ENCODE peak calls at places on chromosomes 13 and 19, in nine cellular contexts. U is ovary, M is testis, B is endothelial cell of umbilical vein, T is tibial nerve, E is A549, O is transverse colon, G is IMR-90, H is vagina. P is an unnamed sample. For H3K9me3, the result is how much of the 10 kb centered on the place peaks cover.

GRCh38 chr13:98487016-98487415 is 89.9 kb downstream of the STK24 start:
- DNase-seq in B (no peak), O (no peak), H (no peak), T (no peak), U (no peak), M (no peak), G (peak), E (no peak), P (no peak)

GRCh38 chr13:110652231-110652730 is 36.9 kb downstream of the NAXD start:
- DNase-seq in G (no peak), H (no peak), B (no peak), M (no peak), E (no peak), T (no peak), U (no peak), O (no peak), P (no peak)

GRCh38 chr13:79870123-79870522 is 389.2 kb downstream of the NDFIP2 start:
- DNase-seq in B (peak), G (peak), M (no peak), E (no peak), U (no peak), H (no peak), O (no peak), T (no peak), P (no peak)

GRCh38 chr13:31627097-31627496 is 112.2 kb upstream of the RXFP2 start:
- DNase-seq in B (no peak), T (no peak), M (no peak), U (no peak), G (peak), E (no peak), O (no peak), H (no peak), P (no peak)

GRCh38 chr13:90099847-90100246 is 1247.6 kb upstream of the MIR17HG start:
- DNase-seq in H (no peak), U (no peak), T (no peak), E (no peak), G (no peak), M (no peak), B (no peak), O (no peak), P (no peak)

GRCh38 chr19:28829762-28830161 is 383.2 kb downstream of the UQCRFS1 start:
- DNase-seq in B (no peak), G (no peak), O (no peak), U (no peak), M (no peak), E (no peak), T (no peak), H (no peak), P (no peak)

GRCh38 chr13:98190889-98191444 is 13.9 kb upstream of the RNF113B start:
- DNase-seq in G (no peak), M (no peak), B (no peak), E (no peak), O (no peak), H (no peak), T (no peak), U (no peak), P (no peak)

GRCh38 chr13:110565296-110565695 is 3.8 kb upstream of the RAB20 start:
- DNase-seq in U (no peak), G (no peak), B (no peak), H (no peak), E (no peak), O (no peak), T (no peak), M (no peak), P (peak)

GRCh38 chr19:46859637-46860124 is 1.1 kb upstream of the ARHGAP35 start:
- DNase-seq in U (peak), B (no peak), T (peak), M (peak), G (peak), E (peak), O (peak), H (no peak), P (peak)

GRCh38 chr13:113548778-113549621 is 35.6 kb upstream of the TFDP1 start:
- DNase-seq in B (no peak), M (peak), G (no peak), U (no peak), H (no peak), E (no peak), O (peak), T (no peak), P (no peak)

GRCh38 chr13:90197722-90198121 is 1149.8 kb upstream of the MIR17HG start:
- DNase-seq in T (no peak), G (no peak), O (no peak), H (no peak), E (no peak), M (no peak), U (no peak), B (no peak), P (no peak)

GRCh38 chr13:41085961-41086360 is 24.7 kb downstream of the WBP4 start:
- DNase-seq in B (no peak), H (no peak), G (no peak), U (no peak), T (no peak), O (no peak), E (no peak), M (no peak), P (no peak)

GRCh38 chr13:90415902-90416301 is 931.6 kb upstream of the MIR17HG start:
- DNase-seq in E (no peak), O (no peak), T (no peak), U (no peak), H (no peak), M (no peak), B (no peak), G (no peak), P (no peak)

GRCh38 chr13:100826441-100826840 is 151.8 kb upstream of the TMTC4 start:
- DNase-seq in G (no peak), O (no peak), T (no peak), U (no peak), M (no peak), H (no peak), E (no peak), B (no peak), P (no peak)

GRCh38 chr13:100827489-100828000 is 152.9 kb upstream of the TMTC4 start:
- DNase-seq in T (no peak), G (no peak), M (no peak), H (no peak), B (no peak), E (no peak), U (no peak), O (no peak), P (no peak)

GRCh38 chr13:100833427-100833826 is 158.8 kb upstream of the TMTC4 start:
- DNase-seq in B (no peak), O (no peak), H (no peak), U (no peak), T (no peak), G (no peak), M (no peak), E (no peak), P (no peak)

GRCh38 chr13:100825551-100825950 is 151.0 kb upstream of the TMTC4 start:
- DNase-seq in B (no peak), E (no peak), U (no peak), T (no peak), H (no peak), O (no peak), G (peak), M (no peak), P (no peak)

GRCh38 chr13:100828226-100828625 is 153.6 kb upstream of the TMTC4 start:
- DNase-seq in G (no peak), M (no peak), E (no peak), T (no peak), O (no peak), H (no peak), U (no peak), B (no peak), P (no peak)
- TF ChIP-seq CTCF in G (peak), M (no peak), E (no peak), T (no peak), O (no peak), H (no peak), U (no peak), B (no peak), P (no peak)

GRCh38 chr19:8208119-8208709 is 956 bp upstream of the CERS4 start:
- DNase-seq in G (no peak), H (no peak), T (no peak), E (no peak), O (no peak), B (no peak), M (peak), U (peak), P (peak)

GRCh38 chr19:8209111-8209964 is at the start of gene CERS4:
- DNase-seq in M (peak), U (peak), H (no peak), O (peak), B (no peak), E (peak), G (peak), T (peak), P (peak)

GRCh38 chr19:8204961-8205360 is 4.2 kb upstream of the CERS4 start:
- DNase-seq in O (no peak), G (no peak), T (no peak), M (no peak), H (no peak), U (no peak), B (no peak), E (no peak), P (peak)

GRCh38 chr19:8208710-8209110 is 460 bp upstream of the CERS4 start:
- DNase-seq in O (no peak), U (no peak), H (no peak), G (no peak), E (no peak), T (peak), B (no peak), M (peak), P (no peak)

DNA sequence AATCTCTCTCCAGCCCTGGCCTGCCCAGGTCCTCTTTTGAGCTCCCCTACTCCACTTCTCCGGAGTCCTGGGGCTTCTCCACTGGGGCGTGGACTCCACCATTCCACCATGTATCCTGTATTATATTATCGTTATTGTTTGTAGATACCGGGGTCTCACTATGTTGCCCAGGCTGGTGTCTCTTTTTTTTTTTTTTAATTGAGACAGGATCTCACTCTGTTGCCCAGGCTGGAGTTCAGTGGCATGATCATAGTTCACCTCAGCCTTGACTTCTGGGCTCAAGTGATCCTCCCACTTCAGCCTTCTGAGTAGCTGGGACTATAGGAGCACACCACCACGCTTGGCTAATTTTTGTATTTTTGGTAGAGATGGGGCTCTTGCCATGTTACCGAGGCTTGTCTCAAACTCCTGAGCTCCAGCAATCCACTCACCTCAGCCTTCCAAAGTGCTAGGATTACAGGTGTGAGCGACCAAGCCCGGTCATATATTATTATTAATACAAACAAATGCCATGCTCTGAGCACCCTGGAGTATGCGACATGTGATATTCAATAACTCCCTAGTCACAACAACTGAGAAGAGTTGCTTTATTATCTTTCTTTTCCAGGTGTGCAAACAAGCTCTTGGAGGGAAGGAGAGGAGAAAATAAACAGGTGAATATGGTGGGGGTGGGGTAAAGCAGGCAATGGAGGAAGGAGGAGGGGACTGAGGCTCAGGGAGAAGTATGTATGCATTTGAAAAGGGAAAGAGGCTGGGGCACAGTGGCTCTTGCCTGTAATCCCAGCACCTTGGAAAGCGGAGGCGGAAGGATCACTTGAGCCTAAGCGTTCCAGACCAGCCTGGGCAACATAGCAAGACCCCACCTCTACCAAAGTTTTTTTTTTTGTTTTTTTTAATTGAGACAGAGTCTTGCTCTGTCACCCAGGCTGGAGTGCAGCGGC is 2.8 kb upstream of the CERS4 start:
- DNase-seq in B (no peak), E (no peak), H (no peak), G (no peak), U (no peak), M (no peak), T (no peak), O (no peak), P (peak)
- TF ChIP-seq POLR2A in B (no peak), E (no peak), H (no peak), G (no peak), U (no peak), M (no peak), T (no peak), O (no peak), P (no peak)

GRCh38 chr19:52961981-52962380 is 700 bp downstream of the ZNF816 start:
- DNase-seq in T (no peak), U (no peak), E (no peak), B (no peak), H (no peak), G (no peak), O (no peak), M (no peak), P (no peak)

GRCh38 chr19:52959613-52960295 is 2.9 kb downstream of the ZNF816 start:
- DNase-seq in T (no peak), U (no peak), E (no peak), G (no peak), H (no peak), M (no peak), O (no peak), B (no peak), P (no peak)

GRCh38 chr19:52957591-52957990 is 5.1 kb downstream of the ZNF816 start:
- DNase-seq in O (no peak), B (no peak), G (no peak), H (no peak), E (no peak), T (no peak), U (no peak), M (no peak), P (no peak)

GRCh38 chr19:52962394-52963228 is at the start of gene ZNF816:
- DNase-seq in E (peak), O (peak), M (peak), U (peak), G (peak), H (peak), T (peak), B (peak), P (peak)

DNA sequence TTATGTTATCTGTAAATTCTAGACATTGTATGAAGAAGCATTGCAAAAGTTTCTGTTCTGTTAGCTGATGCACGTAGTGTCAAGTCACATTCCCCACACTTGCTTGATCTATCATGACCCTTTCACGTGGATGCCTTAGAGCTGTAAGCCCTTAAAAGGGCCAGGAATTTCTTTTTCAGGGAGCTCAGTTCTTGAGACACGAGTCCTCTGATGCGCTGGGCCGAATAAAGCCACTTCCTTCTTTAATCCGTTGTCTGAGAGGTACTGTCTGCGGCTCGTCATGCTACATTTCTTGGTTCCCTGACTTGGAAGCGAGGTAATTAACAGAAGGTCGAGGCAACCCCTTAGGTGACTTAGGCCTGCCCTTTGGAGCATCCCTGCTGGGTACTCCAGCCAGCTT is 5.8 kb downstream of the ZNF816 start:
- DNase-seq in O (no peak), U (no peak), T (no peak), M (no peak), B (no peak), G (no peak), H (no peak), E (no peak), P (no peak)
- H3K9me3 ChIP-seq in O (half or more), U (under half), T (half or more), M (under half), B (under half), G (under half), H (under half), E (half or more), P (under half)

DNA sequence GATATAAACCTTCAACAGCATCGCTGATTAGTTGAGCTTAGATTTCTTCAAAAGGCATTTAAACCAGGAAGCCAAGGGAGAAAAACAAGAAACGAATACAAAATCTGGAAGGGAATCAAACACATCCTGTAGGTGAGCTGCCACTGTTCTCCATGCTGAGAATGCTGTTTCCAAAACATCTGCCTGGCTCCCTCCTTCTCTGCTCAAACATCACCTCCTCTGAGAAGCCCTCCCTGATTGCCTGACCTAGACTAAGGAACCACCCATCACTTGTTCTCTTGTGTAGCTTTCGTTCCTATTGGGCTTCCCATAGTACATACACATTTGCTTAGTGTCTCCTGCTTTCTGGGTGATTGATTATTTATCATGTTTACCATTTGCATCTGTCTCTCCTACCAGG is 152.7 kb downstream of the CACNA1A start:
- DNase-seq in M (no peak), G (no peak), U (no peak), H (no peak), O (no peak), E (no peak), T (no peak), B (no peak), P (no peak)
- TF ChIP-seq CTCF in M (no peak), G (no peak), U (no peak), H (no peak), O (no peak), E (no peak), T (no peak), B (no peak), P (no peak)

DNA sequence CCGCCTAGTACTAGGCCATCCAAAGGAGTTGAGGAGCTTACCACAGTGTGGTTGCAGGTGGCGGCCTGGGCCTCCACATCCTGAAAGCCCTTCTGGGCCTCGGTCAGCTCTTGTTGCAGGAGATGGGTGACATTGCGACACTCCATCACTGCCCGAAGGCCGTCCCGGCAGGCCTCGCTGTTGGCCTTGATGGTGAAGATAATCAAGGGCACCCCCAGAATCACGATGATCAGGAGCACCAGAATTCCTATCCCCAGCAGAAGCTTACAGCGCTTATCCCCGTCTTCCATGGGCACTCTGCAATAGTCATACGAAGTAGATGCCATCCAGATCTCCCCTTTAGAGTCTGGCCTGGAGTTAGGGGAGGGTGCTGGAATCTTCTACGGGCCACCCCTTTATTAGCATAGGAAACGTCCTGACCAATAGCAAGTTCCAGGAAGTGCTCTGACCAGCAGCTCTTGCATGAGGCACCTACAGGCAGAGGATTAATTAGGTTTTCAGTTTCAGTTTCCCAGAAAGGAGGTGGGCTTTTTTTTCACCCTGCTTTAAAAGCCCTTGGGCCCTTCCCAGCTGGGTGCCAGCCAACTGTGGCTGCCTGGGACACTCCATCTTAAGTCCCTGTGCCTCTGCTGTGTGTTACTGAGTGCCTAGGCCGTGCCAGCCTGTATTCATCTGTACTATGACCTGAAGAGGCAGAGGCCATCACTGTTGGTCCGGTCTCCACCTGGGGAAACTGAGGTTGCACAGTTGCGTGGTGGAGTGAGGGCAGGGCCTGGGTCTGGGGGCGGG is at the start of gene BST2:
- DNase-seq in G (peak), U (peak), H (no peak), B (peak), E (no peak), O (peak), T (peak), M (peak), P (peak)
- TF ChIP-seq POLR2A in G (no peak), U (peak), H (no peak), B (peak), E (no peak), O (peak), T (peak), M (peak), P (peak)

GRCh38 chr13:25846227-25846984 is 205.4 kb downstream of the SHISA2 start:
- DNase-seq in E (no peak), U (no peak), G (no peak), O (no peak), H (no peak), B (no peak), T (no peak), M (no peak), P (no peak)

GRCh38 chr13:25847145-25847544 is 204.7 kb downstream of the SHISA2 start:
- DNase-seq in T (no peak), O (no peak), M (no peak), G (no peak), U (no peak), E (no peak), H (no peak), B (no peak), P (no peak)

GRCh38 chr13:25847635-25848616 is 203.9 kb downstream of the SHISA2 start:
- DNase-seq in E (no peak), T (no peak), O (peak), B (no peak), M (peak), U (no peak), G (no peak), H (no peak), P (no peak)

GRCh38 chr13:25844559-25845434 is 207.0 kb downstream of the SHISA2 start:
- DNase-seq in U (no peak), E (no peak), O (no peak), B (no peak), T (no peak), M (no peak), H (no peak), G (no peak), P (no peak)

GRCh38 chr13:25848822-25849740 is 202.7 kb downstream of the SHISA2 start:
- DNase-seq in O (no peak), T (no peak), E (no peak), H (no peak), U (no peak), B (no peak), G (no peak), M (no peak), P (no peak)
- H3K9me3 ChIP-seq in O (under half), T (under half), E (under half), H (under half), U (under half), B (under half), G (under half), M (under half), P (under half)